ENCODE peak calls at places on chromosomes 7 and 10, in six cellular contexts. L is GM12878, N is K562, H is HepG2, W is H1, C is GM12892. J is an unnamed sample.

GRCh38 chr7:140967438-140967837 is 42.7 kb upstream of the BRAF start:
- DNase-seq in N (no peak), L (no peak), C (no peak), W (no peak), H (no peak), J (no peak)

GRCh38 chr7:128171342-128171918 is 69.6 kb upstream of the LEP start:
- DNase-seq in C (no peak), W (no peak), N (no peak), H (no peak), L (no peak), J (no peak)

GRCh38 chr7:44232396-44232795 is 31.6 kb downstream of the YKT6 start:
- DNase-seq in H (no peak), C (no peak), N (no peak), W (no peak), L (no peak), J (no peak)

GRCh38 chr10:76126607-76127190 is 695.3 kb downstream of the LRMDA start:
- DNase-seq in H (no peak), L (no peak), N (no peak), W (no peak), C (no peak), J (no peak)

GRCh38 chr10:20058135-20058534 is 241.9 kb downstream of the PLXDC2 start:
- DNase-seq in C (no peak), L (no peak), H (no peak), W (no peak), N (no peak), J (no peak)

GRCh38 chr10:60281792-60282353 is 107.8 kb downstream of the ANK3 start:
- DNase-seq in H (no peak), W (no peak), N (no peak), C (no peak), L (no peak), J (no peak)

GRCh38 chr10:103759100-103759781 is 96.1 kb downstream of the SH3PXD2A start:
- DNase-seq in L (no peak), N (no peak), H (peak), W (no peak), C (no peak), J (no peak)

GRCh38 chr10:132335189-132336063 is 3.4 kb downstream of the LRRC27 start:
- DNase-seq in H (peak), C (no peak), N (peak), W (no peak), L (peak), J (no peak)

GRCh38 chr7:30175171-30175570 is 40.4 kb downstream of the MTURN start:
- DNase-seq in H (no peak), W (no peak), N (no peak), L (no peak), C (no peak), J (no peak)

GRCh38 chr10:117755615-117756014 is 213.1 kb downstream of the EMX2 start:
- DNase-seq in L (no peak), W (no peak), H (no peak), C (no peak), N (no peak), J (no peak)

GRCh38 chr10:6770846-6771245 is 190.8 kb upstream of the PRKCQ start:
- DNase-seq in N (no peak), C (no peak), H (no peak), L (no peak), W (no peak), J (no peak)

GRCh38 chr10:100847440-100847839 is 65.3 kb upstream of the SLF2 start:
- DNase-seq in L (no peak), W (no peak), N (no peak), H (no peak), C (no peak), J (no peak)

GRCh38 chr7:157044943-157045660 is 34.6 kb upstream of the MNX1 start:
- DNase-seq in L (no peak), C (no peak), H (no peak), N (no peak), W (peak), J (no peak)

GRCh38 chr7:95781967-95782586 is 9.7 kb downstream of the DYNC1I1 start:
- DNase-seq in L (no peak), N (no peak), C (no peak), W (no peak), H (no peak), J (no peak)

GRCh38 chr7:53740971-53741370 is 705.5 kb downstream of the POM121L12 start:
- DNase-seq in W (no peak), C (no peak), N (no peak), L (no peak), H (no peak), J (no peak)

GRCh38 chr7:79823246-79823951 is 311.2 kb upstream of the GNAI1 start:
- DNase-seq in L (no peak), N (no peak), W (no peak), H (no peak), C (no peak), J (no peak)

GRCh38 chr7:76151932-76152331 is 49.8 kb upstream of the SRRM3 start:
- DNase-seq in H (no peak), L (no peak), N (no peak), C (no peak), W (no peak), J (no peak)

GRCh38 chr7:128405345-128406146 is 4.2 kb downstream of the IMPDH1 start:
- DNase-seq in L (no peak), H (no peak), W (peak), C (peak), N (peak), J (peak)

GRCh38 chr10:99536400-99537254 is 3.9 kb downstream of the NKX2-3 start:
- DNase-seq in W (peak), N (no peak), L (no peak), C (no peak), H (peak), J (no peak)

GRCh38 chr10:86524225-86524982 is 2.8 kb upstream of the WAPL start:
- DNase-seq in H (no peak), W (no peak), C (no peak), L (no peak), N (no peak), J (no peak)

DNA sequence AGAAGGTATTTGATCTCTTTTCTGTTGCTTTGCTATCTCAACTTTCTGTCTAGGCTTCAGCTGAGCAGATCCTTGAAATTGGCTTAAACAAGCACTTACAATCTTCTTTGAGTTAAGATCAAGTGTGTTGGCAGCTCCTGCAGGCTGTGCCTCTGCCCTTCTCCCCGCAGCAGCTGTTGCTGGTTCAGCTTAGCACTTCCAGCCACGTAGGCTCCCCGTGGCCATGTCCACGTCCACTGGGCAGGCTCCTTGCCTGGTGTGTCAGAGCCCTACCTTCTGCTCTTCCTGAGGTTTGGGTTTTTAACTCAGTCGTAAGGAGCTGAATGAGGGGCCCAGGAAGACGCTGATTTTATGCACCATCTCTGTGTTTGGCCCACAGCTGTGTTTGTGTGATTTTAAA is 47.2 kb downstream of the CAMK1D start:
- DNase-seq in N (no peak), C (no peak), H (no peak), L (no peak), W (peak), J (no peak)
- TF ChIP-seq TAF1 in N (no peak), C (no peak), H (no peak), L (no peak), W (no peak), J (no peak)

GRCh38 chr10:266974-267425 is 131.7 kb downstream of the ZMYND11 start:
- DNase-seq in C (no peak), W (no peak), N (no peak), H (no peak), L (peak), J (no peak)
- TF ChIP-seq POLR2A in C (no peak), W (no peak), N (no peak), H (no peak), L (no peak), J (no peak)

DNA sequence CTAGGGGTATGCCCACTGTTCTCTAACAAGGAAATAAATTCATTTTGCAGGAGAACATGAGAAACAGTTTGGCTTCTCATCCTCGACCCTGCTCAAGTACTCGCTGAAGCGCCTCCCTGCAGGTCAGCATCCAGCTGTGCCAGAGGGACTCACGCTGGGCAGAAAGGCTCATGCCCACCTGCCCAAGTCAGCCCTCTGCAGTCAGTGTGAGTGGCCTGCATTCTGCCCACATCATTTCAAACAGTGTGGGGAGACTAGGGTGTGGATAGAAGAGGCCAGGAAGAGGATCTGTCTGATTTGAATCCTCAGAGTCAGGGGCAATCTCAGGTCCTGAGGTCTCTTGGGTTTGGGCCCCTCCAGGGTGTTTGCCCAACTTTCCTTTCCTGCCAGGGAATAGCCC is 297.8 kb downstream of the ELMO1 start:
- DNase-seq in N (no peak), H (no peak), C (no peak), L (no peak), W (no peak), J (no peak)
- TF ChIP-seq POLR2AphosphoS5 in N (no peak), H (no peak), C (no peak), L (no peak), W (no peak), J (no peak)

GRCh38 chr7:64373017-64373416 is 59.3 kb downstream of the ZNF736 start:
- DNase-seq in W (no peak), H (no peak), L (no peak), C (no peak), N (no peak), J (no peak)
- TF ChIP-seq TAF1 in W (no peak), H (no peak), L (no peak), C (no peak), N (no peak), J (no peak)

GRCh38 chr10:44310762-44311562 is 73.9 kb downstream of the CXCL12 start:
- DNase-seq in L (no peak), W (peak), C (peak), H (no peak), N (peak), J (peak)
- TF ChIP-seq POLR2A in L (peak), W (peak), C (no peak), H (no peak), N (no peak), J (no peak)

GRCh38 chr7:55111007-55111406 is 92.2 kb downstream of the EGFR start:
- DNase-seq in N (no peak), H (no peak), W (no peak), L (no peak), C (no peak), J (no peak)
- TF ChIP-seq POLR2AphosphoS5 in N (no peak), H (no peak), W (no peak), L (no peak), C (no peak), J (no peak)